ENCODE peak calls at places on chromosomes 5 and 9, in five cellular contexts. One of them, this sample, is unnamed.
A peak's percentile ranks its signal among the peaks of the same experiment; 100 is the strongest.

GRCh38 chr5:170746081-170746951 is 37.2 kb upstream of the GABRP start:
- DNase-seq in left ventricle myocardium inferior: no peak
- DNase-seq in brain microvascular endothelial cell: no peak
- DNase-seq in heart left ventricle: peak; percentile 66
- DNase-seq in hepatocyte: no peak
- DNase-seq in this sample: no peak

GRCh38 chr9:17613723-17614122 is 34.9 kb downstream of the SH3GL2 start:
- DNase-seq in heart left ventricle: no peak
- DNase-seq in left ventricle myocardium inferior: no peak
- DNase-seq in hepatocyte: no peak
- DNase-seq in brain microvascular endothelial cell: no peak
- DNase-seq in this sample: no peak

GRCh38 chr5:151047814-151048425 is 27.5 kb downstream of the GPX3 start:
- DNase-seq in brain microvascular endothelial cell: no peak
- DNase-seq in hepatocyte: no peak
- DNase-seq in left ventricle myocardium inferior: no peak
- DNase-seq in heart left ventricle: no peak
- DNase-seq in this sample: no peak

GRCh38 chr5:118548761-118549160 is 439.6 kb downstream of the DTWD2 start:
- DNase-seq in heart left ventricle: no peak
- DNase-seq in brain microvascular endothelial cell: peak; percentile 61
- DNase-seq in hepatocyte: peak; percentile 41
- DNase-seq in left ventricle myocardium inferior: no peak
- DNase-seq in this sample: no peak

GRCh38 chr9:4986291-4986690 is 1.2 kb downstream of the JAK2 start:
- DNase-seq in brain microvascular endothelial cell: no peak
- DNase-seq in heart left ventricle: no peak
- DNase-seq in left ventricle myocardium inferior: no peak
- DNase-seq in hepatocyte: no peak
- DNase-seq in this sample: no peak

GRCh38 chr5:128274441-128274840 is 190.9 kb downstream of the SLC12A2 start:
- DNase-seq in brain microvascular endothelial cell: no peak
- DNase-seq in left ventricle myocardium inferior: no peak
- DNase-seq in heart left ventricle: no peak
- DNase-seq in hepatocyte: no peak
- DNase-seq in this sample: no peak

GRCh38 chr5:42641321-42642005 is 115.2 kb upstream of the CCDC152 start:
- DNase-seq in heart left ventricle: no peak
- DNase-seq in left ventricle myocardium inferior: no peak
- DNase-seq in brain microvascular endothelial cell: peak; percentile 2
- DNase-seq in hepatocyte: no peak
- DNase-seq in this sample: no peak

GRCh38 chr5:167816354-167816753 is 475.1 kb upstream of the WWC1 start:
- DNase-seq in heart left ventricle: no peak
- DNase-seq in hepatocyte: no peak
- DNase-seq in left ventricle myocardium inferior: no peak
- DNase-seq in brain microvascular endothelial cell: no peak
- DNase-seq in this sample: no peak

GRCh38 chr9:111783857-111784256 is 10.9 kb downstream of the SHOC1 start:
- DNase-seq in left ventricle myocardium inferior: no peak
- DNase-seq in hepatocyte: no peak
- DNase-seq in heart left ventricle: no peak
- DNase-seq in brain microvascular endothelial cell: no peak
- DNase-seq in this sample: no peak

GRCh38 chr9:136808075-136808780 is 480 bp downstream of the RABL6 start:
- DNase-seq in brain microvascular endothelial cell: no peak
- DNase-seq in hepatocyte: no peak
- DNase-seq in left ventricle myocardium inferior: peak; percentile 16
- DNase-seq in heart left ventricle: peak; percentile 40
- DNase-seq in this sample: peak; percentile 35

GRCh38 chr5:132024789-132025402 is 13.4 kb upstream of the ACSL6 start:
- DNase-seq in brain microvascular endothelial cell: no peak
- DNase-seq in left ventricle myocardium inferior: no peak
- DNase-seq in hepatocyte: no peak
- DNase-seq in heart left ventricle: no peak
- DNase-seq in this sample: no peak

GRCh38 chr5:96973561-96974401 is 37.9 kb downstream of the LNPEP start:
- DNase-seq in left ventricle myocardium inferior: no peak
- DNase-seq in heart left ventricle: no peak
- DNase-seq in brain microvascular endothelial cell: no peak
- DNase-seq in hepatocyte: no peak
- DNase-seq in this sample: no peak

GRCh38 chr5:161230222-161230621 is 316.3 kb downstream of the GABRB2 start:
- DNase-seq in hepatocyte: peak; percentile 72
- DNase-seq in brain microvascular endothelial cell: no peak
- DNase-seq in heart left ventricle: no peak
- DNase-seq in left ventricle myocardium inferior: no peak
- DNase-seq in this sample: peak; percentile 43

DNA sequence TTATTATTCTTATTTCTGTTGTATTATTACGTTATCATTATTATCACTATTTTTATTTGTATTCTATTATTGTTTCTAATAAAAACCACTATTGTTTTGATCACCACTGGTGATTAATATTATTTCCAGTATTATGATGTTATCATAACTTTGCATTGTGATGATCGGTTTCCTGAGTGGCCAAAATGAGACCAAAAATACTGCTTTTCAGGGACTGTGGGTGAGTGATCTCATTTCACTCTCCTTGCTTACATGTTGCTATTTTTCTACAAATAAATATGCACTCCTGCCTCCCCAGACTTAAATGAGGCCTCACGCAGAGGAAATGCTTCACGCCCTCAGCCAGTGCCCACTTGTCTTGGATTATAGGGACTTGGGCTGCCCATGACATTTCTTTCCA is 78.4 kb downstream of the LRSAM1 start:
- DNase-seq in left ventricle myocardium inferior: no peak
- DNase-seq in brain microvascular endothelial cell: no peak
- DNase-seq in heart left ventricle: no peak
- DNase-seq in hepatocyte: no peak
- DNase-seq in this sample: no peak
- H3K27ac ChIP-seq in left ventricle myocardium inferior: peak overlapping the region; percentile 95
- H3K27ac ChIP-seq in brain microvascular endothelial cell: no peak overlapping the region
- H3K27ac ChIP-seq in heart left ventricle: peak overlapping the region; percentile 84
- H3K27ac ChIP-seq in hepatocyte: no peak overlapping the region
- H3K27ac ChIP-seq in this sample: peak overlapping the region; percentile 44

GRCh38 chr5:181199881-181200282 is 5.1 kb downstream of the TRIM7 start:
- DNase-seq in brain microvascular endothelial cell: no peak
- DNase-seq in hepatocyte: no peak
- DNase-seq in heart left ventricle: no peak
- DNase-seq in left ventricle myocardium inferior: no peak
- DNase-seq in this sample: no peak
- H3K27me3 ChIP-seq in brain microvascular endothelial cell: no peaks in the 10 kb centered on the region
- H3K27me3 ChIP-seq in hepatocyte: peaks cover 23% of the 10 kb centered on the region
- H3K27me3 ChIP-seq in heart left ventricle: no peaks in the 10 kb centered on the region
- H3K27me3 ChIP-seq in left ventricle myocardium inferior: no peaks in the 10 kb centered on the region
- H3K27me3 ChIP-seq in this sample: peaks cover 11% of the 10 kb centered on the region

GRCh38 chr9:93286252-93287188 is 102.6 kb downstream of the WNK2 start:
- DNase-seq in brain microvascular endothelial cell: no peak
- DNase-seq in hepatocyte: no peak
- DNase-seq in left ventricle myocardium inferior: no peak
- DNase-seq in heart left ventricle: no peak
- DNase-seq in this sample: no peak
- H3K27ac ChIP-seq in brain microvascular endothelial cell: no peak overlapping the region
- H3K27ac ChIP-seq in hepatocyte: no peak overlapping the region
- H3K27ac ChIP-seq in left ventricle myocardium inferior: no peak overlapping the region
- H3K27ac ChIP-seq in heart left ventricle: no peak overlapping the region
- H3K27ac ChIP-seq in this sample: no peak overlapping the region

GRCh38 chr5:1368756-1369155 is 23.9 kb upstream of the CLPTM1L start:
- DNase-seq in heart left ventricle: no peak
- DNase-seq in hepatocyte: no peak
- DNase-seq in left ventricle myocardium inferior: no peak
- DNase-seq in brain microvascular endothelial cell: no peak
- DNase-seq in this sample: no peak

GRCh38 chr5:1366514-1366913 is 21.6 kb upstream of the CLPTM1L start:
- DNase-seq in brain microvascular endothelial cell: no peak
- DNase-seq in hepatocyte: no peak
- DNase-seq in heart left ventricle: no peak
- DNase-seq in left ventricle myocardium inferior: no peak
- DNase-seq in this sample: no peak

GRCh38 chr5:1367149-1367548 is 22.2 kb upstream of the CLPTM1L start:
- DNase-seq in brain microvascular endothelial cell: no peak
- DNase-seq in heart left ventricle: no peak
- DNase-seq in hepatocyte: no peak
- DNase-seq in left ventricle myocardium inferior: no peak
- DNase-seq in this sample: no peak

GRCh38 chr5:1371191-1371590 is 26.3 kb upstream of the CLPTM1L start:
- DNase-seq in left ventricle myocardium inferior: no peak
- DNase-seq in brain microvascular endothelial cell: no peak
- DNase-seq in hepatocyte: no peak
- DNase-seq in heart left ventricle: no peak
- DNase-seq in this sample: no peak

DNA sequence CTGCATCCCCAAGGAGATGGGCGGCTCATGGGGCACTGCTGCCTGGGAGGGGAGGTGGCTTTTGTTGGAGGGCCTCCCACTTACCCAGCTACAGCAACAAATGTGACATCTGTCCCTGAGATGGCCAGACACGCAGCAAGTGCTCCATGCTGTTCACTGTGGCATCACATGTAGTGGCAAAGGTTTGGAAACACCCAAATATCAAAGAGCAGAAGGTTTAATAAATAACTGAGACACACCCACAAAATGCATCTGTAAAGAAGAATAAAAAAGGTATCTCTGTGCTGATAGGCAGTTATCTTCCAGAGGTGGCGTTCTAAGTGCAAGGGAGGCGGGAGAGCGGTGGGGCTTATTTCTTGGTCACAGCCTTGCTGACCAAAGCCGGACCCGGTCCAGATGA is 23.3 kb upstream of the CLPTM1L start:
- DNase-seq in brain microvascular endothelial cell: no peak
- DNase-seq in left ventricle myocardium inferior: no peak
- DNase-seq in heart left ventricle: no peak
- DNase-seq in hepatocyte: no peak
- DNase-seq in this sample: no peak
- H3K27me3 ChIP-seq in brain microvascular endothelial cell: no peaks in the 10 kb centered on the region
- H3K27me3 ChIP-seq in left ventricle myocardium inferior: peaks cover 58% of the 10 kb centered on the region
- H3K27me3 ChIP-seq in heart left ventricle: no peaks in the 10 kb centered on the region
- H3K27me3 ChIP-seq in hepatocyte: peaks cover 24% of the 10 kb centered on the region
- H3K27me3 ChIP-seq in this sample: peaks cover 20% of the 10 kb centered on the region

GRCh38 chr9:33445389-33445881 is 2.0 kb downstream of the AQP3 start:
- DNase-seq in brain microvascular endothelial cell: no peak
- DNase-seq in hepatocyte: peak; percentile 57
- DNase-seq in left ventricle myocardium inferior: no peak
- DNase-seq in heart left ventricle: no peak
- DNase-seq in this sample: peak; percentile 29

GRCh38 chr9:33447404-33448158 is at the start of gene AQP3:
- DNase-seq in brain microvascular endothelial cell: peak; percentile 9
- DNase-seq in heart left ventricle: peak; percentile 67
- DNase-seq in hepatocyte: peak; percentile 86
- DNase-seq in left ventricle myocardium inferior: peak; percentile 66
- DNase-seq in this sample: peak; percentile 81

GRCh38 chr9:33446507-33447403 is 638 bp downstream of the AQP3 start:
- DNase-seq in brain microvascular endothelial cell: peak; percentile 45
- DNase-seq in left ventricle myocardium inferior: peak; percentile 33
- DNase-seq in heart left ventricle: peak; percentile 78
- DNase-seq in hepatocyte: peak; percentile 82
- DNase-seq in this sample: peak; percentile 56

GRCh38 chr9:33448159-33448511 is 742 bp upstream of the AQP3 start:
- DNase-seq in hepatocyte: no peak
- DNase-seq in brain microvascular endothelial cell: no peak
- DNase-seq in heart left ventricle: no peak
- DNase-seq in left ventricle myocardium inferior: no peak
- DNase-seq in this sample: no peak

GRCh38 chr9:33445941-33446506 is 1.4 kb downstream of the AQP3 start:
- DNase-seq in brain microvascular endothelial cell: no peak
- DNase-seq in left ventricle myocardium inferior: no peak
- DNase-seq in hepatocyte: no peak
- DNase-seq in heart left ventricle: no peak
- DNase-seq in this sample: peak; percentile 42
- H3K27ac ChIP-seq in brain microvascular endothelial cell: no peak overlapping the region
- H3K27ac ChIP-seq in left ventricle myocardium inferior: peak overlapping the region; percentile 83
- H3K27ac ChIP-seq in hepatocyte: peak overlapping the region; percentile 88
- H3K27ac ChIP-seq in heart left ventricle: peak overlapping the region; percentile 79
- H3K27ac ChIP-seq in this sample: peak overlapping the region; percentile 37

GRCh38 chr5:1681955-1682354 is 117.7 kb downstream of the MRPL36 start:
- DNase-seq in heart left ventricle: no peak
- DNase-seq in brain microvascular endothelial cell: no peak
- DNase-seq in hepatocyte: no peak
- DNase-seq in left ventricle myocardium inferior: no peak
- DNase-seq in this sample: no peak

GRCh38 chr5:1686066-1686802 is 113.4 kb downstream of the MRPL36 start:
- DNase-seq in heart left ventricle: no peak
- DNase-seq in hepatocyte: no peak
- DNase-seq in left ventricle myocardium inferior: no peak
- DNase-seq in brain microvascular endothelial cell: no peak
- DNase-seq in this sample: no peak

GRCh38 chr5:1687301-1687970 is 112.2 kb downstream of the MRPL36 start:
- DNase-seq in brain microvascular endothelial cell: no peak
- DNase-seq in left ventricle myocardium inferior: no peak
- DNase-seq in hepatocyte: no peak
- DNase-seq in heart left ventricle: no peak
- DNase-seq in this sample: no peak

DNA sequence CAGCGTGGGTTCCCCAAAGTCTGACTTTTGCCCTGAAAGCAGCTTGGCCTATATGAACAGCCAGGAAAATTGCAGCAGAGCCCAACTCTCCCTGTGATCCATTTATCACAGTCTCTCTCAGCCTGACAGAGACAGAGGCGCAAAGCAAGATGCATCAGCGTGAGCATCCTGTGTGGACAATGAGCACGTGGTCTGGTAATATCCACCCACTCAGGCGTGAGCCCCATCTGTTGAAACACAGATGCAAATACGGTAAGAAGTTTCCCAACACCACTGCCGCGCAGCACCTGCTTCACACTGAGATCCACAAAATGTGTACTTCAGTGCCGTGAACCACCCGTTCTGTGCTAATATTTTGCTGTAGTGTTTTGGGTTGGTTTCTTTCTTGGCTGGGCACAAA is 114.6 kb downstream of the MRPL36 start:
- DNase-seq in brain microvascular endothelial cell: no peak
- DNase-seq in heart left ventricle: no peak
- DNase-seq in left ventricle myocardium inferior: no peak
- DNase-seq in hepatocyte: no peak
- DNase-seq in this sample: no peak
- H3K27me3 ChIP-seq in brain microvascular endothelial cell: no peaks in the 10 kb centered on the region
- H3K27me3 ChIP-seq in heart left ventricle: no peaks in the 10 kb centered on the region
- H3K27me3 ChIP-seq in left ventricle myocardium inferior: peaks cover 53% of the 10 kb centered on the region
- H3K27me3 ChIP-seq in hepatocyte: no peaks in the 10 kb centered on the region
- H3K27me3 ChIP-seq in this sample: peaks cover 40% of the 10 kb centered on the region

DNA sequence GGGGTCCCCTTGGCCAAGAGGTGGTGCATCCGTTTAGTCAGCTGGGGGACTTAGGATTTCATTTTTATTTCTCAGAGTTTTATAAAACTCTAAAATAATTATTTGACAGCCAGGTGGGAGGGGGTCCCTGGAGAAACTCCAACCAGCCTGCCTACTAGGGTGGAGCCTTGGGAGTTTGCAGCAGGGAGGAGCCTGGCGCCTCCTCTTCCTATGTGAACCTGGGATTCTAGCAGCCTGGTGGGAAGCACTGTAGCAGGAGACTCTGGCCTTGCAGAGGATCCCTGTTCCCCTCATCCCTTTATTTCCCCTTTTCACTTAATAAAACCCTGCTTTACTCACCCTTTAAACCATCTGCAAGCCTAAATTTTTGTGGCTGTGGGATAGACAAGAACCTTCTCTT is 50.8 kb downstream of the FXN start:
- DNase-seq in heart left ventricle: no peak
- DNase-seq in brain microvascular endothelial cell: no peak
- DNase-seq in hepatocyte: no peak
- DNase-seq in left ventricle myocardium inferior: no peak
- DNase-seq in this sample: no peak
- H3K27ac ChIP-seq in heart left ventricle: peak overlapping the region; percentile 61
- H3K27ac ChIP-seq in brain microvascular endothelial cell: no peak overlapping the region
- H3K27ac ChIP-seq in hepatocyte: peak overlapping the region; percentile 26
- H3K27ac ChIP-seq in left ventricle myocardium inferior: peak overlapping the region; percentile 62
- H3K27ac ChIP-seq in this sample: no peak overlapping the region

This sample was measured in transverse colon.